ENCODE peak calls at places on chromosomes 4 and X, in six cellular contexts. P, K, X, Q, A and S are unnamed samples.

GRCh38 chr4:21991050-21991449 is 42.5 kb upstream of the KCNIP4 start:
- DNase-seq in A (peak; percentile 73), Q (no peak), K (no peak), X (no peak), P (no peak), S (peak; percentile 16)

GRCh38 chrX:47751670-47752069 is 85.0 kb upstream of the ZNF81 start:
- DNase-seq in K (peak; percentile 16), Q (no peak), X (peak; percentile 64), A (peak; percentile 40), P (peak; percentile 55), S (peak; percentile 48)

GRCh38 chr4:38060829-38061431 is 100.7 kb downstream of the PTTG2 start:
- DNase-seq in X (no peak), Q (no peak), A (peak; percentile 74), K (no peak), P (no peak), S (peak; percentile 51)

GRCh38 chr4:38868055-38868965 is 704 bp downstream of the FAM114A1 start:
- DNase-seq in X (no peak), P (no peak), A (peak; percentile 36), Q (no peak), K (peak; percentile 57), S (peak; percentile 54)

GRCh38 chr4:41446391-41446790 is 91.6 kb upstream of the LIMCH1 start:
- DNase-seq in P (no peak), A (no peak), X (no peak), Q (no peak), K (no peak), S (no peak)

GRCh38 chrX:104659037-104659744 is 93.2 kb downstream of the IL1RAPL2 start:
- DNase-seq in P (peak; percentile 62), A (peak; percentile 5), K (no peak), Q (no peak), X (peak; percentile 51), S (no peak)

GRCh38 chrX:78514852-78515251 is 144.3 kb downstream of the RTL3 start:
- DNase-seq in P (peak; percentile 63), A (no peak), K (no peak), Q (no peak), X (no peak), S (peak; percentile 6)

GRCh38 chrX:41922125-41922521 is 1.2 kb downstream of the CASK start:
- DNase-seq in K (no peak), A (peak; percentile 31), X (no peak), P (peak; percentile 32), Q (no peak), S (no peak)

GRCh38 chr4:47419296-47419695 is 44.2 kb downstream of the COMMD8 start:
- DNase-seq in K (no peak), Q (no peak), X (no peak), A (no peak), P (no peak), S (no peak)

GRCh38 chr4:112765317-112765989 is 128.5 kb downstream of the LARP7 start:
- DNase-seq in X (no peak), P (peak; percentile 26), K (no peak), A (peak; percentile 40), Q (no peak), S (peak; percentile 40)

GRCh38 chr4:53956454-53956853 is 108.0 kb downstream of the CHIC2 start:
- DNase-seq in X (no peak), A (no peak), P (no peak), K (no peak), Q (no peak), S (no peak)

GRCh38 chr4:187283306-187283705 is 559.6 kb upstream of the FAT1 start:
- DNase-seq in X (no peak), P (no peak), A (peak; percentile 17), Q (no peak), K (no peak), S (no peak)

GRCh38 chr4:35710343-35710742 is 534.0 kb downstream of the ARAP2 start:
- DNase-seq in K (no peak), P (no peak), A (no peak), Q (no peak), X (no peak), S (no peak)

GRCh38 chr4:181559637-181560036 is 683.6 kb upstream of the TENM3 start:
- DNase-seq in K (no peak), X (no peak), Q (no peak), A (no peak), P (peak; percentile 3), S (no peak)

GRCh38 chr4:86595426-86595805 is 1.3 kb downstream of the PTPN13 start:
- DNase-seq in A (peak; percentile 35), Q (no peak), X (no peak), P (peak; percentile 15), K (no peak), S (peak; percentile 30)

GRCh38 chr4:26206339-26206738 is 114.5 kb upstream of the RBPJ start:
- DNase-seq in X (no peak), A (peak; percentile 85), P (peak; percentile 61), Q (no peak), K (no peak), S (no peak)

DNA sequence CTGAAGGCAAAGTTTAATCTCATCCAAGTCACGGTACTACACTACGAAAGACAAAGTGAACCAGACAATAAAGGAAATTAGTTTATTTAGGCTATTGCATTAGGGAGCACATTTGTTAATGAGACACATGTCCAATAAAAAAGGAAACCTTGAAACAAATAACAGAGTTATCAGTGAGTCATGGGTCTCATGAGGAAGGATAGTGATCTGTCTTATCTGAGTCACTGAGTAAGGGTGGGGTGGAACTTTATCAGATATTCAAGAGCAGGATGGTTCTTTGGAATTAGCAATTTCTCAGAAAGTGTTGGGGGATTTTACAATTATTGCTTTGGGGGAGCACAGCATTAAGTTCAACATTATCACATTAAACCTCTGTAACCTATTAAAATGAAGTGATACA is 188.9 kb upstream of the IL1RAPL1 start:
- DNase-seq in X (no peak), A (no peak), Q (no peak), P (peak; percentile 23), K (no peak), S (no peak)
- TF ChIP-seq CTCF in X (no peak), A (no peak), Q (no peak), P (no peak), K (no peak), S (no peak)

GRCh38 chrX:40877869-40878268 is 142.5 kb upstream of the MED14 start:
- DNase-seq in K (no peak), Q (no peak), X (peak; percentile 8), P (peak; percentile 61), A (peak; percentile 42), S (no peak)
- TF ChIP-seq CTCF in K (peak; percentile 44), Q (peak; percentile 31), X (peak; percentile 27), P (peak; percentile 72), A (peak; percentile 43), S (peak; percentile 52)

GRCh38 chr4:153465922-153466636 is at the start of gene TMEM131L:
- DNase-seq in K (peak; percentile 77), Q (no peak), A (peak; percentile 64), X (peak; percentile 50), P (peak; percentile 53), S (peak; percentile 83)
- TF ChIP-seq CTCF in K (peak; percentile 41), Q (no peak), A (no peak), X (no peak), P (no peak), S (peak; percentile 28)

GRCh38 chr4:127606823-127607222 is 25.9 kb upstream of the INTU start:
- DNase-seq in P (no peak), A (no peak), Q (no peak), X (no peak), K (no peak), S (no peak)

GRCh38 chr4:127604949-127605709 is 27.6 kb upstream of the INTU start:
- DNase-seq in P (peak; percentile 51), A (peak; percentile 68), Q (no peak), K (no peak), X (no peak), S (peak; percentile 49)

GRCh38 chr4:127598656-127599055 is 34.1 kb upstream of the INTU start:
- DNase-seq in Q (no peak), K (no peak), X (no peak), A (no peak), P (no peak), S (no peak)

GRCh38 chr4:127601029-127601428 is 31.7 kb upstream of the INTU start:
- DNase-seq in X (no peak), K (no peak), Q (no peak), P (peak; percentile 34), A (peak; percentile 54), S (no peak)
- TF ChIP-seq CTCF in X (no peak), K (peak; percentile 26), Q (peak; percentile 24), P (peak; percentile 35), A (peak; percentile 51), S (peak; percentile 52)

GRCh38 chr4:90120037-90120436 is 7.2 kb upstream of the CCSER1 start:
- DNase-seq in P (peak; percentile 22), K (no peak), Q (no peak), X (no peak), A (no peak), S (no peak)
- TF ChIP-seq CTCF in P (peak; percentile 33), K (peak; percentile 53), Q (no peak), X (no peak), A (no peak), S (no peak)

GRCh38 chr4:56106755-56107154 is 158.0 kb downstream of the CEP135 start:
- DNase-seq in A (no peak), Q (no peak), K (no peak), P (no peak), X (no peak), S (no peak)
- TF ChIP-seq CTCF in A (no peak), Q (no peak), K (no peak), P (no peak), X (no peak), S (no peak)

DNA sequence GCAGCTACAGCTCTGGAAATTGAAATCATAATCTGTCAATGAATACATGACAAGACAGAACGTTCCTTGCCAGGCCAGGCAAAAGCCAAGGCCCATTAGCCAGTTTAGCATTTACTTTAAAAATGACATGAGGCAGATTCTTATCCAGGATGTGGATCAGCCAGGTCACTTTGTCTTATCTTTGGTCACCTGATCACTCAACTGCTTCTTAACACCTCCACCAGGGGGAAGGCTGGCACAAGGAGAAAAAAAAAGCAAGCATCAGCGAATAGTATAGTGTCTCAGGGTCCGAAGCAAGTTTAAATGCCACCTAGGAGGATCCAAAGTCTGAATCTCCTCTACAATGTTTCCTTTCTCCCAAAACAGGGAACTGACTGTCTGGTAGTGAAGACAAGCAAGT is 18.8 kb downstream of the ATP1B4 start:
- DNase-seq in K (no peak), P (peak; percentile 41), A (peak; percentile 6), Q (no peak), X (peak; percentile 43), S (peak; percentile 17)
- TF ChIP-seq CTCF in K (no peak), P (peak; percentile 62), A (peak; percentile 16), Q (peak; percentile 24), X (peak; percentile 43), S (peak; percentile 14)

GRCh38 chr4:165293061-165293460 is 34.4 kb upstream of the MSMO1 start:
- DNase-seq in A (no peak), P (no peak), Q (no peak), K (no peak), X (no peak), S (no peak)
- TF ChIP-seq CTCF in A (no peak), P (no peak), Q (no peak), K (no peak), X (no peak), S (no peak)